ENCODE peak calls at places on chromosomes 3 and 15, in nine cellular contexts. One of them, this sample, is unnamed.

GRCh38 chr15:29962404-29962803 is 120.4 kb upstream of the GOLGA8J start:
- DNase-seq in coronary artery: no peak
- DNase-seq in caudate nucleus: no peak
- DNase-seq in SHP77: no peak
- DNase-seq in HFFc6: no peak
- DNase-seq in suprapubic skin: no peak
- DNase-seq in H1: no peak
- DNase-seq in glomerular endothelial cell: no peak
- DNase-seq in hepatic stellate cell: no peak
- DNase-seq in this sample: no peak

GRCh38 chr3:64238971-64239667 is 13.9 kb upstream of the PRICKLE2 start:
- DNase-seq in coronary artery: peak; percentile 79
- DNase-seq in caudate nucleus: peak; percentile 57
- DNase-seq in SHP77: peak; percentile 24
- DNase-seq in HFFc6: peak; percentile 88
- DNase-seq in suprapubic skin: peak; percentile 81
- DNase-seq in H1: peak; percentile 83
- DNase-seq in glomerular endothelial cell: no peak
- DNase-seq in hepatic stellate cell: peak; percentile 82
- DNase-seq in this sample: peak; percentile 94

GRCh38 chr3:194142156-194142910 is 6.4 kb downstream of the HES1 start:
- DNase-seq in coronary artery: peak; percentile 77
- DNase-seq in caudate nucleus: no peak
- DNase-seq in SHP77: no peak
- DNase-seq in HFFc6: no peak
- DNase-seq in suprapubic skin: peak; percentile 82
- DNase-seq in H1: no peak
- DNase-seq in glomerular endothelial cell: no peak
- DNase-seq in hepatic stellate cell: no peak
- DNase-seq in this sample: no peak

GRCh38 chr15:77909131-77909940 is 168.2 kb downstream of the TBC1D2B start:
- DNase-seq in coronary artery: peak; percentile 60
- DNase-seq in caudate nucleus: no peak
- DNase-seq in SHP77: no peak
- DNase-seq in HFFc6: no peak
- DNase-seq in suprapubic skin: peak; percentile 64
- DNase-seq in H1: no peak
- DNase-seq in glomerular endothelial cell: no peak
- DNase-seq in hepatic stellate cell: no peak
- DNase-seq in this sample: no peak

GRCh38 chr3:58349792-58350626 is 17.3 kb downstream of the PXK start:
- DNase-seq in coronary artery: no peak
- DNase-seq in caudate nucleus: no peak
- DNase-seq in SHP77: no peak
- DNase-seq in HFFc6: no peak
- DNase-seq in suprapubic skin: no peak
- DNase-seq in H1: no peak
- DNase-seq in glomerular endothelial cell: no peak
- DNase-seq in hepatic stellate cell: no peak
- DNase-seq in this sample: no peak

GRCh38 chr15:31488437-31489204 is 162.0 kb downstream of the KLF13 start:
- DNase-seq in coronary artery: peak; percentile 91
- DNase-seq in caudate nucleus: peak; percentile 73
- DNase-seq in SHP77: peak; percentile 61
- DNase-seq in HFFc6: peak; percentile 85
- DNase-seq in suprapubic skin: no peak
- DNase-seq in H1: peak; percentile 66
- DNase-seq in glomerular endothelial cell: peak; percentile 64
- DNase-seq in hepatic stellate cell: peak; percentile 95
- DNase-seq in this sample: peak; percentile 95

GRCh38 chr3:54535619-54536018 is 392.2 kb downstream of the LRTM1 start:
- DNase-seq in coronary artery: no peak
- DNase-seq in caudate nucleus: no peak
- DNase-seq in SHP77: no peak
- DNase-seq in HFFc6: no peak
- DNase-seq in suprapubic skin: no peak
- DNase-seq in H1: no peak
- DNase-seq in glomerular endothelial cell: no peak
- DNase-seq in hepatic stellate cell: no peak
- DNase-seq in this sample: no peak

GRCh38 chr3:73765878-73766564 is 141.3 kb upstream of the PDZRN3 start:
- DNase-seq in coronary artery: no peak
- DNase-seq in caudate nucleus: no peak
- DNase-seq in SHP77: no peak
- DNase-seq in HFFc6: no peak
- DNase-seq in suprapubic skin: no peak
- DNase-seq in H1: no peak
- DNase-seq in glomerular endothelial cell: no peak
- DNase-seq in hepatic stellate cell: no peak
- DNase-seq in this sample: no peak

GRCh38 chr3:114155370-114155821 is 23.5 kb downstream of the DRD3 start:
- DNase-seq in coronary artery: no peak
- DNase-seq in caudate nucleus: peak; percentile 78
- DNase-seq in SHP77: peak; percentile 31
- DNase-seq in HFFc6: no peak
- DNase-seq in suprapubic skin: no peak
- DNase-seq in H1: no peak
- DNase-seq in glomerular endothelial cell: no peak
- DNase-seq in hepatic stellate cell: no peak
- DNase-seq in this sample: peak; percentile 28

GRCh38 chr15:70142322-70143191 is 44.8 kb upstream of the TLE3 start:
- DNase-seq in coronary artery: no peak
- DNase-seq in caudate nucleus: no peak
- DNase-seq in SHP77: no peak
- DNase-seq in HFFc6: no peak
- DNase-seq in suprapubic skin: no peak
- DNase-seq in H1: no peak
- DNase-seq in glomerular endothelial cell: no peak
- DNase-seq in hepatic stellate cell: no peak
- DNase-seq in this sample: peak; percentile 43

GRCh38 chr3:39124876-39125836 is 17.7 kb downstream of the TTC21A start:
- DNase-seq in coronary artery: no peak
- DNase-seq in caudate nucleus: no peak
- DNase-seq in SHP77: no peak
- DNase-seq in HFFc6: peak; percentile 36
- DNase-seq in suprapubic skin: no peak
- DNase-seq in H1: no peak
- DNase-seq in glomerular endothelial cell: no peak
- DNase-seq in hepatic stellate cell: no peak
- DNase-seq in this sample: no peak

GRCh38 chr3:10344147-10344943 is 23.4 kb upstream of the SEC13 start:
- DNase-seq in coronary artery: no peak
- DNase-seq in caudate nucleus: peak; percentile 32
- DNase-seq in SHP77: peak; percentile 23
- DNase-seq in HFFc6: peak; percentile 12
- DNase-seq in suprapubic skin: no peak
- DNase-seq in H1: peak; percentile 33
- DNase-seq in glomerular endothelial cell: no peak
- DNase-seq in hepatic stellate cell: peak; percentile 72
- DNase-seq in this sample: no peak

GRCh38 chr3:6025032-6025431 is 835.9 kb upstream of the GRM7 start:
- DNase-seq in coronary artery: no peak
- DNase-seq in caudate nucleus: no peak
- DNase-seq in SHP77: no peak
- DNase-seq in HFFc6: no peak
- DNase-seq in suprapubic skin: no peak
- DNase-seq in H1: no peak
- DNase-seq in glomerular endothelial cell: no peak
- DNase-seq in hepatic stellate cell: no peak
- DNase-seq in this sample: no peak

GRCh38 chr3:72722930-72723726 is 125.1 kb downstream of the SHQ1 start:
- DNase-seq in coronary artery: no peak
- DNase-seq in caudate nucleus: no peak
- DNase-seq in SHP77: no peak
- DNase-seq in HFFc6: peak; percentile 77
- DNase-seq in suprapubic skin: no peak
- DNase-seq in H1: no peak
- DNase-seq in glomerular endothelial cell: no peak
- DNase-seq in hepatic stellate cell: peak; percentile 46
- DNase-seq in this sample: peak; percentile 54

GRCh38 chr3:160259589-160259988 is 34.4 kb downstream of the C3orf80 start:
- DNase-seq in coronary artery: no peak
- DNase-seq in caudate nucleus: no peak
- DNase-seq in SHP77: no peak
- DNase-seq in HFFc6: no peak
- DNase-seq in suprapubic skin: no peak
- DNase-seq in H1: no peak
- DNase-seq in glomerular endothelial cell: no peak
- DNase-seq in hepatic stellate cell: no peak
- DNase-seq in this sample: no peak

GRCh38 chr3:5560199-5560598 is 372.7 kb downstream of the EDEM1 start:
- DNase-seq in coronary artery: no peak
- DNase-seq in caudate nucleus: no peak
- DNase-seq in SHP77: no peak
- DNase-seq in HFFc6: no peak
- DNase-seq in suprapubic skin: no peak
- DNase-seq in H1: no peak
- DNase-seq in glomerular endothelial cell: no peak
- DNase-seq in hepatic stellate cell: no peak
- DNase-seq in this sample: no peak

GRCh38 chr15:52790941-52791751 is 1.0 kb upstream of the ONECUT1 start:
- DNase-seq in coronary artery: no peak
- DNase-seq in caudate nucleus: no peak
- DNase-seq in SHP77: no peak
- DNase-seq in HFFc6: no peak
- DNase-seq in suprapubic skin: no peak
- DNase-seq in H1: no peak
- DNase-seq in glomerular endothelial cell: no peak
- DNase-seq in hepatic stellate cell: no peak
- DNase-seq in this sample: no peak

GRCh38 chr3:123755508-123755907 is 128.6 kb downstream of the MYLK start:
- DNase-seq in coronary artery: no peak
- DNase-seq in caudate nucleus: no peak
- DNase-seq in SHP77: no peak
- DNase-seq in HFFc6: no peak
- DNase-seq in suprapubic skin: no peak
- DNase-seq in H1: no peak
- DNase-seq in glomerular endothelial cell: no peak
- DNase-seq in hepatic stellate cell: no peak
- DNase-seq in this sample: peak; percentile 43

GRCh38 chr3:70120360-70120966 is 120.9 kb downstream of the SAMMSON start:
- DNase-seq in coronary artery: no peak
- DNase-seq in caudate nucleus: peak; percentile 36
- DNase-seq in SHP77: peak; percentile 32
- DNase-seq in HFFc6: peak; percentile 25
- DNase-seq in suprapubic skin: no peak
- DNase-seq in H1: peak; percentile 75
- DNase-seq in glomerular endothelial cell: peak; percentile 51
- DNase-seq in hepatic stellate cell: peak; percentile 29
- DNase-seq in this sample: peak; percentile 13

GRCh38 chr3:115627180-115628074 is 4.1 kb downstream of the GAP43 start:
- DNase-seq in coronary artery: no peak
- DNase-seq in caudate nucleus: no peak
- DNase-seq in SHP77: no peak
- DNase-seq in HFFc6: no peak
- DNase-seq in suprapubic skin: no peak
- DNase-seq in H1: no peak
- DNase-seq in glomerular endothelial cell: no peak
- DNase-seq in hepatic stellate cell: no peak
- DNase-seq in this sample: no peak

GRCh38 chr3:106826861-106827311 is 550.4 kb upstream of the CCDC54 start:
- DNase-seq in coronary artery: no peak
- DNase-seq in caudate nucleus: no peak
- DNase-seq in SHP77: no peak
- DNase-seq in HFFc6: no peak
- DNase-seq in suprapubic skin: no peak
- DNase-seq in H1: no peak
- DNase-seq in glomerular endothelial cell: no peak
- DNase-seq in hepatic stellate cell: no peak
- DNase-seq in this sample: no peak

GRCh38 chr3:48679416-48680380 is 6.0 kb downstream of the NCKIPSD start:
- DNase-seq in coronary artery: no peak
- DNase-seq in caudate nucleus: no peak
- DNase-seq in SHP77: no peak
- DNase-seq in HFFc6: no peak
- DNase-seq in suprapubic skin: no peak
- DNase-seq in H1: no peak
- DNase-seq in glomerular endothelial cell: no peak
- DNase-seq in hepatic stellate cell: no peak
- DNase-seq in this sample: no peak

GRCh38 chr3:123098411-123099330 is 31.8 kb downstream of the PDIA5 start:
- DNase-seq in coronary artery: no peak
- DNase-seq in caudate nucleus: no peak
- DNase-seq in SHP77: no peak
- DNase-seq in HFFc6: peak; percentile 20
- DNase-seq in suprapubic skin: no peak
- DNase-seq in H1: no peak
- DNase-seq in glomerular endothelial cell: no peak
- DNase-seq in hepatic stellate cell: no peak
- DNase-seq in this sample: peak; percentile 26

GRCh38 chr3:72155391-72156064 is 370.6 kb upstream of the PROK2 start:
- DNase-seq in coronary artery: peak; percentile 89
- DNase-seq in caudate nucleus: no peak
- DNase-seq in SHP77: peak; percentile 76
- DNase-seq in HFFc6: peak; percentile 97
- DNase-seq in suprapubic skin: no peak
- DNase-seq in H1: no peak
- DNase-seq in glomerular endothelial cell: no peak
- DNase-seq in hepatic stellate cell: peak; percentile 85
- DNase-seq in this sample: peak; percentile 89

GRCh38 chr3:69212411-69213160 is 90.2 kb upstream of the LMOD3 start:
- DNase-seq in coronary artery: no peak
- DNase-seq in caudate nucleus: no peak
- DNase-seq in SHP77: no peak
- DNase-seq in HFFc6: peak; percentile 53
- DNase-seq in suprapubic skin: no peak
- DNase-seq in H1: no peak
- DNase-seq in glomerular endothelial cell: peak; percentile 88
- DNase-seq in hepatic stellate cell: no peak
- DNase-seq in this sample: no peak

GRCh38 chr15:57570994-57571393 is 20.7 kb upstream of the MYZAP start:
- DNase-seq in coronary artery: no peak
- DNase-seq in caudate nucleus: no peak
- DNase-seq in SHP77: no peak
- DNase-seq in HFFc6: peak; percentile 42
- DNase-seq in suprapubic skin: no peak
- DNase-seq in H1: no peak
- DNase-seq in glomerular endothelial cell: no peak
- DNase-seq in hepatic stellate cell: no peak
- DNase-seq in this sample: no peak

GRCh38 chr3:9397911-9398714 is 698 bp downstream of the SETD5 start:
- DNase-seq in coronary artery: peak; percentile 80
- DNase-seq in caudate nucleus: peak; percentile 38
- DNase-seq in SHP77: no peak
- DNase-seq in HFFc6: no peak
- DNase-seq in suprapubic skin: peak; percentile 85
- DNase-seq in H1: no peak
- DNase-seq in glomerular endothelial cell: no peak
- DNase-seq in hepatic stellate cell: no peak
- DNase-seq in this sample: peak; percentile 43

GRCh38 chr15:73633991-73634495 is 854 bp upstream of the NPTN start:
- DNase-seq in coronary artery: no peak
- DNase-seq in caudate nucleus: no peak
- DNase-seq in SHP77: no peak
- DNase-seq in HFFc6: peak; percentile 96
- DNase-seq in suprapubic skin: no peak
- DNase-seq in H1: no peak
- DNase-seq in glomerular endothelial cell: no peak
- DNase-seq in hepatic stellate cell: peak; percentile 85
- DNase-seq in this sample: peak; percentile 74

GRCh38 chr3:123821920-123822319 is 62.2 kb downstream of the MYLK start:
- DNase-seq in coronary artery: no peak
- DNase-seq in caudate nucleus: no peak
- DNase-seq in SHP77: no peak
- DNase-seq in HFFc6: no peak
- DNase-seq in suprapubic skin: no peak
- DNase-seq in H1: no peak
- DNase-seq in glomerular endothelial cell: no peak
- DNase-seq in hepatic stellate cell: no peak
- DNase-seq in this sample: no peak